ENCODE peak calls at places on chromosomes 11 and 22, in seven cellular contexts. C is NCI-H1436 treated with DMSO at 0.1 percent for 48 hours; W is epithelial cell of esophagus; L is stimulated activated naive CD8-positive, alpha-beta T cell treated with anti-CD3 and anti-CD28 coated beads, Interleukin-15, Interleukin-2, amounts not matched to agents 100 U/mL and 50 U/mL, for 24 hours; Y is AG09309; O is RCC 7860; X is Caki2. R is an unnamed sample.

GRCh38 chr11:98495601-98496000 is 525.1 kb upstream of the CNTN5 start:
- DNase-seq in C (no peak), W (no peak), L (no peak), Y (no peak), O (no peak), X (no peak), R (no peak)

GRCh38 chr22:43163241-43163795 is 12.0 kb downstream of the TSPO start:
- DNase-seq in C (no peak), W (no peak), L (no peak), Y (no peak), O (no peak), X (no peak), R (no peak)

GRCh38 chr22:27223317-27224177 is 566.2 kb downstream of the MIAT start:
- DNase-seq in C (no peak), W (peak; percentile 19), L (no peak), Y (peak; percentile 89), O (peak; percentile 98), X (peak; percentile 79), R (no peak)

GRCh38 chr11:61361237-61361636 is 445 bp downstream of the CYB561A3 start:
- DNase-seq in C (no peak), W (no peak), L (no peak), Y (no peak), O (no peak), X (no peak), R (peak; percentile 52)

GRCh38 chr11:27231519-27231918 is 131.5 kb downstream of the CCDC34 start:
- DNase-seq in C (no peak), W (no peak), L (no peak), Y (no peak), O (no peak), X (no peak), R (no peak)

GRCh38 chr11:62444271-62444833 is 25.5 kb downstream of the SCGB1A1 start:
- DNase-seq in C (no peak), W (peak; percentile 23), L (peak; percentile 63), Y (no peak), O (no peak), X (no peak), R (no peak)

GRCh38 chr11:70610561-70610960 is 212.2 kb downstream of the CTTN start:
- DNase-seq in C (no peak), W (no peak), L (no peak), Y (no peak), O (no peak), X (no peak), R (no peak)

GRCh38 chr11:65429069-65429681 is 6.6 kb downstream of the NEAT1 start:
- DNase-seq in C (no peak), W (peak; percentile 76), L (no peak), Y (peak; percentile 71), O (peak; percentile 54), X (peak; percentile 72), R (peak; percentile 78)

GRCh38 chr22:37675930-37676571 is 615 bp downstream of the LGALS1 start:
- DNase-seq in C (no peak), W (peak; percentile 20), L (peak; percentile 53), Y (no peak), O (no peak), X (peak; percentile 37), R (no peak)

GRCh38 chr11:27710536-27710935 is 10.3 kb upstream of the BDNF start:
- DNase-seq in C (no peak), W (no peak), L (no peak), Y (no peak), O (no peak), X (no peak), R (no peak)